ENCODE peak calls at places on chromosomes 13 and 19, in nine cellular contexts. O, H, Q, F, S, M, A, I and N are unnamed samples.

GRCh38 chr19:33535176-33535575 is 13.6 kb upstream of the PEPD start:
- DNase-seq in Q (no peak), M (no peak), A (no peak), H (no peak), S (no peak), I (no peak), F (no peak), O (no peak), N (no peak)

GRCh38 chr13:39253774-39254173 is 215.5 kb downstream of the NHLRC3 start:
- DNase-seq in I (no peak), A (no peak), H (no peak), O (no peak), M (no peak), Q (no peak), F (no peak), S (no peak), N (no peak)

GRCh38 chr19:13099073-13099999 is 3.3 kb downstream of the LYL1 start:
- DNase-seq in M (no peak), H (peak; percentile 52), A (peak; percentile 78), F (no peak), Q (peak; percentile 92), S (no peak), I (no peak), O (peak; percentile 91), N (no peak)

GRCh38 chr13:47933688-47934011 is 67.4 kb downstream of the SUCLA2 start:
- DNase-seq in M (no peak), A (no peak), F (no peak), Q (no peak), S (no peak), H (no peak), O (no peak), I (no peak), N (no peak)

GRCh38 chr13:41955605-41956004 is 5.3 kb downstream of the VWA8 start:
- DNase-seq in F (no peak), Q (no peak), O (no peak), I (no peak), A (no peak), M (no peak), S (no peak), H (no peak), N (no peak)

GRCh38 chr19:35777411-35777841 is 2.1 kb downstream of the ARHGAP33 start:
- DNase-seq in I (no peak), O (no peak), H (no peak), S (peak; percentile 48), A (no peak), F (no peak), Q (no peak), M (no peak), N (no peak)

GRCh38 chr19:56947206-56947605 is 106.7 kb upstream of the PEG3 start:
- DNase-seq in Q (no peak), I (no peak), M (no peak), A (no peak), O (no peak), S (no peak), H (no peak), F (no peak), N (no peak)

GRCh38 chr13:29457299-29457698 is 138.2 kb downstream of the SLC7A1 start:
- DNase-seq in I (no peak), A (no peak), S (no peak), O (no peak), M (no peak), Q (no peak), H (no peak), F (no peak), N (no peak)

GRCh38 chr19:36110487-36111199 is at the start of gene OVOL3:
- DNase-seq in I (no peak), Q (no peak), F (no peak), S (no peak), A (no peak), M (no peak), H (no peak), O (no peak), N (no peak)

GRCh38 chr13:79724348-79725103 is 243.6 kb downstream of the NDFIP2 start:
- DNase-seq in I (no peak), S (no peak), A (no peak), H (no peak), Q (no peak), M (no peak), O (no peak), F (peak; percentile 23), N (no peak)

GRCh38 chr13:48873598-48873997 is 102.1 kb upstream of the FNDC3A start:
- DNase-seq in M (peak; percentile 47), A (no peak), O (no peak), S (no peak), H (no peak), F (no peak), I (no peak), Q (no peak), N (no peak)

GRCh38 chr19:3415695-3416094 is 49.3 kb downstream of the NFIC start:
- DNase-seq in F (no peak), H (no peak), A (no peak), Q (no peak), M (no peak), O (no peak), S (no peak), I (no peak), N (no peak)

GRCh38 chr19:18259848-18260247 is 14.4 kb downstream of the IQCN start:
- DNase-seq in F (no peak), I (no peak), M (no peak), Q (no peak), H (no peak), A (no peak), S (no peak), O (no peak), N (no peak)

GRCh38 chr19:21322528-21322927 is 6.7 kb downstream of the ZNF708 start:
- DNase-seq in I (peak; percentile 45), A (no peak), H (no peak), M (no peak), Q (no peak), O (no peak), F (no peak), S (no peak), N (no peak)

DNA sequence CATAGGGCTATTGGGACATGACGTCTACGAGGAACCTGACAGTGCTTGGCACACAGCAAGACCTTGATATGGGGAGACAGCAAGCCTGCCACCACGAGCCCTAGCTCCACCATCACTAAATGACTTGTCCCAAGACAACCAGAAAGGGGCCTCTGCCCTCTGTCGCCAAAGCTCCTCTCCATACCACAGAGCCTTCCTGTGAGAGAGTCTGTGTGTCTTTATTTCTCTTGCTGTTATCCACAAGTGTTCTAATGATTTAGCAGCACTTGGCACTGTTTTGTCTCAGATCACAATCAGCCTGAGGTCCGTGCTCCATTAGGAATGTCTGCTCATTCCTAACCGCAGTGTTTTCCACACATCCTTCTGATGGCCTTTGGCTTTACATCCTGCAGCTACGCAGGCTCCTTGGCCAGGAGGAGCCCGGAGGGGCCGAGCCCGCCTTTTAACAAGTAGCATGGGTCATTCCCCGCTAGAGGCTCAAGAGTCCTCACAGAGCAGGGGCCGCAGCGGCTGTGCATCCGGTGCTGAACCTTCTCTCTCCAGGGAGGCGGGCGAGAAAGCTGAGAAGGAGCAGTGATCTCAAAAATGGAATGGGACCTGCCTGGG is 61.0 kb upstream of the HMGB1 start:
- DNase-seq in M (no peak), I (no peak), Q (peak; percentile 45), O (no peak), S (no peak), H (no peak), F (no peak), A (no peak), N (no peak)
- TF ChIP-seq CTCF in M (no peak), I (no peak), Q (no peak), O (no peak), S (no peak), H (no peak), F (no peak), A (no peak), N (no peak)

DNA sequence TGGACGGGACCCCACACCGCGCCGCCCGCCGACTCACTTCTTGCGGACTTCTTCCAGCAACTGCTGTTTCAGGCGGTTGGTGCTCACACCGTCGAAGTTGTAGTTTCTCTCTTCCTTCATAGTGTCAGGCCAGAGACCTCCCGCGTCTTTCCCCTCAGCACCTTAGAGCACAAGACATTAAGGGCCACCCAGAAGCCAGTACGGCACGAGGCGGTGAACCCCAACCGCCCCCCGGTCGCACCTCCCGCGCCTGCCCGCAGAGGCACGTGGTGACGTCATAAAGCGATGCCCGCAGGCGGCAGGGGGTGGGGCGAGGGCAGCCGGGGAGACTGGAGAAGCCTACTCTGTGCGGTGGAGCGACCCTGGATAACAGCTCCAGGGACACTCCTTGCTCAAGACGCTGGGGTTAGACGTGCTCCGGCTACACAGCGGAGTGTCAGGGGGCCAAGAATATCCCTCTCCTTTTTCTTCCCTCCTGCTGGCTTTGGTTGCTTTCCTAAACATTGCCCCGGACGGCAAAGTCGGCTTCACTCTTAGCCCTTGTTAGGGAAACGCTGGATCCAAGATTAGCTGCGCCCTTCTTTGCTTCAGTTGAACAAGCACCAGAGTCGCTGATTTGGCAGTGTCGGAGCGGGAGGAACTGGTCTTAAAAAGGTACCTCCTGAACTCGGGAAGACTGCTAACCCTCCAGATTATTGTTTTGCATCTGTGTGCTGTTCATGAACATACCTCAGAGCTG is at the start of gene CCDC169:
- DNase-seq in A (peak; percentile 77), O (peak; percentile 93), S (peak; percentile 83), M (peak; percentile 83), I (peak; percentile 41), F (peak; percentile 32), Q (peak; percentile 94), H (peak; percentile 73), N (no peak)
- TF ChIP-seq EP300 in A (no peak), O (no peak), S (no peak), M (no peak), I (no peak), F (no peak), Q (no peak), H (no peak), N (no peak)

GRCh38 chr19:40191836-40192646 is 815 bp downstream of the MAP3K10 start:
- DNase-seq in A (no peak), M (no peak), Q (peak; percentile 88), I (no peak), S (peak; percentile 69), F (peak; percentile 70), O (peak; percentile 70), H (peak; percentile 83), N (no peak)
- TF ChIP-seq POLR2A in A (no peak), M (no peak), Q (no peak), I (no peak), S (no peak), F (peak; percentile 14), O (no peak), H (no peak), N (no peak)

DNA sequence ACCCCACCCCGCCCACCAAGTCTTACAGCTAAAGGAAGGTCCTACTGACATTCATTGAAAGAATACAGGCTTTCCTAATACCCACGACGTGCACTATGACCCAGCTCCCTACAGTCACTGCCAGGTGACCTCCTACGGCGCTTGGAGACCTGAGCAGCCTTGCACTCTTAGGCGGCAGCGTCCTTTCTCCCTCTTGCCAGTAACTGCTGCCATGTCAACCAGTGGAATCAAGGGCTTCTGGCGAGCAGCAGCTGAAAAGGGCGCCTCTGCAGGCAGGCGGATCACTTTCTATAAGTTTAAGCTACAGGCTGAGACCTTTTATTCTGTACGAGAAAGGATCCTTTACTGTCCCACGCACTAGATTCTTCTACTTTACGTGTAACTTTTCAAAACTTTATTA is 2.0 kb downstream of the KCTD12 start:
- DNase-seq in Q (no peak), M (peak; percentile 33), O (peak; percentile 78), S (no peak), H (no peak), F (no peak), I (peak; percentile 18), A (peak; percentile 30), N (no peak)
- TF ChIP-seq CTCF in Q (no peak), M (peak; percentile 45), O (peak; percentile 10), S (peak; percentile 21), H (no peak), F (no peak), I (peak; percentile 34), A (no peak), N (peak; percentile 29)